ENCODE peak calls at places on chromosomes 4 and X, in four cellular contexts. R is tibial artery, P is uterus, D is fibroblast of pulmonary artery. H is an unnamed sample.

GRCh38 chrX:129139837-129140679 is 383.2 kb downstream of the SMARCA1 start:
- DNase-seq in R (no peak), D (no peak), P (no peak), H (no peak)

GRCh38 chrX:150759568-150760416 is 66.6 kb downstream of the MTMR1 start:
- DNase-seq in P (no peak), R (no peak), D (no peak), H (no peak)

GRCh38 chr4:140876597-140877364 is 120.6 kb upstream of the TBC1D9 start:
- DNase-seq in D (peak), P (no peak), R (no peak), H (no peak)

GRCh38 chr4:55733874-55734437 is 85.6 kb upstream of the EXOC1L start:
- DNase-seq in R (no peak), D (peak), P (peak), H (no peak)

GRCh38 chr4:158673633-158674032 is 1.5 kb downstream of the ETFDH start:
- DNase-seq in D (no peak), R (no peak), P (no peak), H (no peak)

GRCh38 chr4:15677507-15677988 is 4.1 kb upstream of the FAM200B start:
- DNase-seq in D (peak), P (no peak), R (no peak), H (no peak)

GRCh38 chrX:36856849-36857248 is 151.3 kb upstream of the FAM47C start:
- DNase-seq in R (no peak), P (no peak), D (peak), H (no peak)

GRCh38 chrX:110178179-110178865 is 139.6 kb downstream of the AMMECR1 start:
- DNase-seq in P (no peak), D (no peak), R (no peak), H (no peak)

GRCh38 chr4:129821963-129822362 is 726.0 kb downstream of the C4orf33 start:
- DNase-seq in D (peak), R (no peak), P (no peak), H (no peak)

GRCh38 chrX:69539437-69539836 is 35.3 kb downstream of the NALF2 start:
- DNase-seq in R (no peak), P (no peak), D (no peak), H (no peak)

GRCh38 chr4:24763631-24764302 is 31.6 kb upstream of the SOD3 start:
- DNase-seq in P (no peak), R (no peak), D (peak), H (no peak)

GRCh38 chr4:163077611-163078010 is 89.1 kb downstream of the NAF1 start:
- DNase-seq in R (no peak), P (no peak), D (no peak), H (no peak)

GRCh38 chr4:8225704-8226443 is 26.8 kb downstream of the SH3TC1 start:
- DNase-seq in P (no peak), R (no peak), D (no peak), H (no peak)

GRCh38 chr4:71132486-71132885 is 139.0 kb downstream of the DCK start:
- DNase-seq in D (no peak), P (no peak), R (no peak), H (no peak)

GRCh38 chr4:168724960-168725359 is 228.1 kb downstream of the PALLD start:
- DNase-seq in D (peak), P (no peak), R (no peak), H (no peak)

GRCh38 chr4:93302310-93302709 is 526.2 kb upstream of the ATOH1 start:
- DNase-seq in P (no peak), R (no peak), D (no peak), H (no peak)

GRCh38 chrX:131262200-131262599 is 26.9 kb downstream of the IGSF1 start:
- DNase-seq in P (no peak), D (no peak), R (no peak), H (no peak)

GRCh38 chrX:155819525-155819924 is 61.6 kb upstream of the VAMP7 start:
- DNase-seq in P (no peak), D (no peak), R (no peak), H (no peak)

GRCh38 chr4:102601586-102602227 is 100.5 kb downstream of the NFKB1 start:
- DNase-seq in D (no peak), P (no peak), R (no peak), H (no peak)

GRCh38 chr4:128855656-128856055 is 46.2 kb downstream of the JADE1 start:
- DNase-seq in P (no peak), R (no peak), D (no peak), H (no peak)

GRCh38 chr4:48698029-48698901 is 81.8 kb downstream of the FRYL start:
- DNase-seq in R (no peak), P (peak), D (peak), H (no peak)

GRCh38 chr4:186946682-186947294 is 223.1 kb upstream of the FAT1 start:
- DNase-seq in R (no peak), P (no peak), D (peak), H (no peak)

GRCh38 chr4:792729-793108 is 33.2 kb downstream of the CPLX1 start:
- DNase-seq in P (no peak), R (no peak), D (no peak), H (no peak)
- TF ChIP-seq CTCF in P (no peak), R (no peak), D (no peak), H (no peak)

GRCh38 chrX:66110112-66110511 is 53.9 kb upstream of the HEPH start:
- DNase-seq in P (no peak), R (no peak), D (peak), H (no peak)
- TF ChIP-seq CTCF in P (peak), R (peak), D (peak), H (peak)

GRCh38 chrX:99301990-99302389 is 1108.1 kb downstream of the PCDH19 start:
- DNase-seq in D (peak), P (no peak), R (no peak), H (no peak)
- TF ChIP-seq CTCF in D (no peak), P (no peak), R (no peak), H (peak)

DNA sequence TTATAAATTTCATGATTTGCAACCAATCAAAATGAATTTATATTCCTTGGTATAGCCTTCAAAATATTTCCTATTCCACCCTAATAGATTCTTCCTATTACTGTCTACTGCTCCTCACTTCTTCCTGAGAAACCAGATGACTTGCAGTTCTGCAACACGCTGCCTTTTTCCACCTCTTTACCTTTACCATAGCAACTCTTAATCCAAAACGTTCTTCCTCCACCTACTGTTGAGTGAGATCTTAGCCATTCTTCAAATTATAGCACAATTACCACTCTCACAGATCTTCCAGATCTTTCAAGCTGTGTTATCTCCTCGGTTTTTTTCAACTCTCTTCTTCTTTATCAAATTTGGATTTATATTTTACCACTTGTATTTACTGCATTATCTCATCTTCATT is 289.8 kb downstream of the ADGRL3 start:
- DNase-seq in R (no peak), D (no peak), P (no peak), H (no peak)
- TF ChIP-seq CTCF in R (no peak), D (no peak), P (no peak), H (no peak)

DNA sequence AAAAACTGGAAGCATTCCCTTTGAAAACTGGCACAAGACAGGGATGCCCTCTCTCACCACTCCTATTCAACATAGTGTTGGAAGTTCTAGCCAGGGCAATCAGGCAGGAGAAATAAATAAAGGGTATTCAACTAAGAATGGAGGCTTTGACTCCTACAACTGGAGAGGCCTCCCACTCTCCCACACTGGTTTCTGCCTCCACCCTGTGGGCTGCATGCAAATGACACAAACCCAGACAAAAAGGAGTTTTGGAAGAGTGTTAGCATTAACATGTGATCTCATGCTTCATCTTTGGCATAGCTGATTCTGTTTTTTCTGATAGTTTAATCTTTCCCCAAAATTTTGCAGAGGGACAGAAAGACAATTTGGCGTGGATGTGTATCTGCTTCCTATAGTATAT is 80.8 kb upstream of the IQCM start:
- DNase-seq in R (no peak), D (peak), P (no peak), H (no peak)
- TF ChIP-seq CTCF in R (peak), D (peak), P (no peak), H (peak)

DNA sequence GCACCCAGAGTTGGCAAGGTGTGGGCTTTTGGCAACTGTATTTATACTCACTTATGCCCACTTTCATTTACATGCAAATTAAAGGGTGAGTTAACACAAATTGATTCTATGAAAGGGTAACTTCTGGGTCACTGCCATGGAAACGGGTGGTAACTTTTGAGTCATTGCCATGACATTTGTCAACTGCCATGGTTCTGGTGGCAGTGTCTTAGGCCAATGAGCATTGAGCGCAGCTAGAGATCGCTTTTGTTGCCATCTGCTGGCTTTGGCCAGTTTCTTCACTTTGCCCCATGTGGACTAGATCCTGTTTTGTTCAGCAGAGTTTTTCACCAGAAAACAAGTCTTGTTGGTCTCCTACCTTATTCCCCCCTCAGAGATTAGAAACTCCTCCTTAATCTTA is 170.8 kb upstream of the NUDT6 start:
- DNase-seq in P (no peak), D (no peak), R (no peak), H (no peak)
- TF ChIP-seq CTCF in P (no peak), D (no peak), R (no peak), H (no peak)

GRCh38 chrX:19990225-19990518 is 689 bp downstream of the BCLAF3 start:
- DNase-seq in D (no peak), P (no peak), R (no peak), H (peak)

GRCh38 chrX:19986531-19986930 is 4.3 kb downstream of the BCLAF3 start:
- DNase-seq in D (no peak), R (no peak), P (no peak), H (no peak)

GRCh38 chrX:19990519-19991349 is at the start of gene BCLAF3:
- DNase-seq in R (peak), D (peak), P (peak), H (peak)

GRCh38 chrX:19987856-19988255 is 3.0 kb downstream of the BCLAF3 start:
- DNase-seq in D (no peak), P (no peak), R (no peak), H (no peak)

DNA sequence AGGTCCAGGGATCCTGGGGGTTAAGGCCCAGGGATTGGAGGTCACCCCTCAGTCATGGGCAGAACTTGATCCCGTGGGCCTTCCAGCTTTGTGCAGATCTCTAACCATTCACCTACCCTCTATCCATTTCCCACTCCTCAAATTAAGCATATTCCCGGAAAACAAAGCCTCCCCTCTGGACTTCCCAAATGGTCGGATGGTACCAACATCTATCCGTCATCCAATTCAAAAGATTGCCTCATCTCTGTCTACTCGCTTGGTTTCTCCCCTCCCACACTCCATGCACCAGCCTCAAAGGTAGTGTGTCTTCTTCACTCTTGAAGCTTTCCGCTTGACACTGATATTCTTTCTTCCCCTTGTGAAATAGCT is 473 bp upstream of the BCLAF3 start:
- DNase-seq in R (no peak), P (no peak), D (no peak), H (no peak)
- TF ChIP-seq CTCF in R (no peak), P (no peak), D (no peak), H (no peak)

GRCh38 chr4:177505171-177505615 is 63.0 kb upstream of the AGA start:
- DNase-seq in D (no peak), P (no peak), R (no peak), H (no peak)
- TF ChIP-seq CTCF in D (no peak), P (no peak), R (no peak), H (peak)

GRCh38 chr4:136400829-136401228 is 1131.5 kb downstream of the PCDH18 start:
- DNase-seq in P (no peak), D (no peak), R (no peak), H (no peak)
- TF ChIP-seq CTCF in P (no peak), D (no peak), R (no peak), H (no peak)

H was measured in neural crest cell.